ENCODE peak calls at places on chromosome 3, in five cellular contexts. A, Z, G, L and K are unnamed samples.
A peak's percentile ranks its signal among the peaks of the same experiment; 100 is the strongest.

GRCh38 chr3:100289339-100289738 is 28.5 kb downstream of the TBC1D23 start:
- DNase-seq in A (no peak), Z (no peak), G (no peak), L (no peak), K (no peak)

GRCh38 chr3:176286456-176287115 is 910.7 kb downstream of the TBL1XR1 start:
- DNase-seq in A (no peak), Z (no peak), G (no peak), L (no peak), K (no peak)

GRCh38 chr3:184694694-184695093 is 17.2 kb downstream of the MAGEF1 start:
- DNase-seq in A (no peak), Z (no peak), G (no peak), L (no peak), K (no peak)

GRCh38 chr3:144272715-144273114 is 301.1 kb downstream of the DIPK2A start:
- DNase-seq in A (no peak), Z (no peak), G (no peak), L (no peak), K (no peak)

GRCh38 chr3:19065027-19065426 is 83.3 kb upstream of the KCNH8 start:
- DNase-seq in A (no peak), Z (no peak), G (no peak), L (no peak), K (peak; percentile 31)

GRCh38 chr3:119891944-119892721 is 110.2 kb downstream of the NR1I2 start:
- DNase-seq in A (peak; percentile 50), Z (peak; percentile 15), G (peak; percentile 10), L (peak; percentile 60), K (no peak)

GRCh38 chr3:177468816-177469590 is 271.7 kb upstream of the TBL1XR1 start:
- DNase-seq in A (no peak), Z (no peak), G (no peak), L (no peak), K (no peak)

GRCh38 chr3:24386458-24386857 is 108.2 kb downstream of the THRB start:
- DNase-seq in A (no peak), Z (no peak), G (no peak), L (no peak), K (no peak)

GRCh38 chr3:48432411-48433371 is 2.8 kb upstream of the PLXNB1 start:
- DNase-seq in A (no peak), Z (peak; percentile 25), G (no peak), L (no peak), K (peak; percentile 41)

GRCh38 chr3:73094127-73094526 is 32.7 kb downstream of the EBLN2 start:
- DNase-seq in A (no peak), Z (no peak), G (no peak), L (no peak), K (no peak)

GRCh38 chr3:28799084-28799483 is 450.5 kb upstream of the AZI2 start:
- DNase-seq in A (no peak), Z (no peak), G (no peak), L (no peak), K (no peak)

GRCh38 chr3:102079809-102080197 is 230.5 kb downstream of the NFKBIZ start:
- DNase-seq in A (no peak), Z (no peak), G (no peak), L (no peak), K (no peak)

GRCh38 chr3:151016421-151016820 is 43.9 kb upstream of the CLRN1 start:
- DNase-seq in A (no peak), Z (no peak), G (no peak), L (no peak), K (no peak)

GRCh38 chr3:129606522-129607390 is at the start of gene PLXND1:
- DNase-seq in A (peak; percentile 70), Z (peak; percentile 59), G (no peak), L (peak; percentile 83), K (no peak)

GRCh38 chr3:194352631-194353290 is 1.6 kb upstream of the CPN2 start:
- DNase-seq in A (no peak), Z (no peak), G (no peak), L (no peak), K (no peak)

GRCh38 chr3:156516951-156517350 is 38.0 kb downstream of the SSR3 start:
- DNase-seq in A (no peak), Z (no peak), G (no peak), L (no peak), K (no peak)

GRCh38 chr3:66110840-66111239 is 72.1 kb upstream of the MAGI1 start:
- DNase-seq in A (no peak), Z (no peak), G (no peak), L (peak; percentile 20), K (no peak)

GRCh38 chr3:124886168-124887051 is 755 bp downstream of the ITGB5 start:
- DNase-seq in A (peak; percentile 86), Z (peak; percentile 70), G (peak; percentile 20), L (peak; percentile 35), K (peak; percentile 27)

GRCh38 chr3:103167850-103168249 is 733.0 kb downstream of the ZPLD1 start:
- DNase-seq in A (no peak), Z (no peak), G (no peak), L (no peak), K (no peak)

GRCh38 chr3:46867550-46867898 is 4.3 kb upstream of the MYL3 start:
- DNase-seq in A (peak; percentile 92), Z (peak; percentile 65), G (peak; percentile 85), L (peak; percentile 88), K (peak; percentile 65)

GRCh38 chr3:25957026-25957425 is 167.1 kb downstream of the OXSM start:
- DNase-seq in A (no peak), Z (no peak), G (no peak), L (peak; percentile 26), K (no peak)

GRCh38 chr3:133527306-133527705 is 46.2 kb upstream of the CDV3 start:
- DNase-seq in A (no peak), Z (peak; percentile 45), G (no peak), L (no peak), K (no peak)

GRCh38 chr3:123841476-123842238 is 42.5 kb downstream of the MYLK start:
- DNase-seq in A (no peak), Z (no peak), G (no peak), L (no peak), K (no peak)

GRCh38 chr3:70963412-70963811 is 620.1 kb downstream of the FOXP1 start:
- DNase-seq in A (no peak), Z (no peak), G (no peak), L (no peak), K (no peak)

GRCh38 chr3:63960048-63960711 is 48.0 kb upstream of the SCAANT1 start:
- DNase-seq in A (no peak), Z (peak; percentile 34), G (no peak), L (no peak), K (no peak)

DNA sequence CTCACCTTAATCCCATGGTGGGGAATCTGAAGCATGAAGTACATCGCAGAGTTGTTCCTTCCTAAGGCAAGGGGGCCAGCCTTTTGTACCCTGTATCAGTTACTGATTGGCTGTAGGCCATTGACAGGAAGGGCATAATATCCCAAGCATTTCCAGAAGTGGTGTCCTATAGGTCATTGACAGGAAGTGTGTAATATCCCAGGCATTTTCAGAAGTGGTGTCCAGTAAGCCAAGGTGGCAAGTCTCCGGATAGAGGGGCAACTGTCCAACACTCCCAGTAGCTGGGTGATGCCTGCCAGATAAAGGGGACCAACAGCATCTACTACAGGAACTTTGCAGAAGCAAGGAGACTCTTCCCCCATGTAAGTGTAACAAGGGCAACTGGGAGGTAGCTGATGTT is 52.1 kb upstream of the MYRIP start:
- DNase-seq in A (no peak), Z (no peak), G (no peak), L (no peak), K (no peak)
- H3K4me3 ChIP-seq in A (no peak overlapping the region), Z (no peak overlapping the region), G (no peak overlapping the region), L (no peak overlapping the region), K (no peak overlapping the region)

DNA sequence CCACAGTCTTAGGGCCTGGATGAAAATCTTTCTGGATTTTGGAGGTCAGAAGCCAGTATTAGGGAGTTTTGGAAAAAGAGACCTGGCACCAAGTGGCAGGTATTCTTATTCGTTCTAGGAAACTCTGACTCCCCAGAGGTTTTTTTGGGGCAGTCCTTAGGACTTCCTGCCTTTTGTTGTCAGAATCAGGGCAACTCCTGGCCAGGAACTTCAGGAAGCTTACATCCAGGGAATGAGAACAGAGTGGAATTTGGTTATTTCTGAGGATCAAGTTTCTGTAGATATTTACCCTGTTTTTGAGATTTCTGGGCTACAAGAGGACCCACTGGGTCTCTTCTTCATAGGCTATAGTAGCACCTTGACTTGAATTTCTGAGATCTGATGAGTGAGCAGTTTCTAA is 15.5 kb downstream of the SCN10A start:
- DNase-seq in A (no peak), Z (no peak), G (no peak), L (no peak), K (no peak)
- H3K27ac ChIP-seq in A (no peak overlapping the region), Z (no peak overlapping the region), G (no peak overlapping the region), L (no peak overlapping the region), K (no peak overlapping the region)

GRCh38 chr3:425094-425493 is 228.5 kb downstream of the CHL1 start:
- DNase-seq in A (no peak), Z (no peak), G (no peak), L (no peak), K (no peak)

GRCh38 chr3:426056-426455 is 229.5 kb downstream of the CHL1 start:
- DNase-seq in A (no peak), Z (no peak), G (no peak), L (no peak), K (no peak)

GRCh38 chr3:420584-420983 is 224.0 kb downstream of the CHL1 start:
- DNase-seq in A (no peak), Z (no peak), G (no peak), L (no peak), K (no peak)
- TF ChIP-seq CTCF in A (no peak), Z (no peak), G (no peak), L (no peak), K (no peak)

GRCh38 chr3:138433892-138434275 is 532 bp upstream of the ESYT3 start:
- DNase-seq in A (no peak), Z (no peak), G (no peak), L (no peak), K (no peak)
- H3K4me3 ChIP-seq in A (peak overlapping the region; percentile 46), Z (no peak overlapping the region), G (peak overlapping the region; percentile 43), L (peak overlapping the region; percentile 44), K (peak overlapping the region; percentile 68)

DNA sequence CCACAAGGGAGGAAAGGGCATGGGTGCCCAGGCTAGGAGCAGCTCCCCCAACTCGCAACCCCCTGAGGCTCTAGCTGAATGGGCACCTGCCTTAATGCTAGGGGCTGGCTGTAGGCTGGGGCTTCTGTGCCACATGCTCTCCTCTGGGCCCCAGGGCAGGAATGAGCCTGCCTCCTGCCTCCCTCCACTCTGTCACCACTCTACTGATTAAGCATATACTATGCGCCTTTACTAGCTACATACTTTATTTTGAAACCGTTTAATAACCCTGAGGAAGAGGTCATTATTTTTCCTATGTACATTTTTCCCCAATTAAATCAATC is 122.7 kb downstream of the DNAJB8 start:
- DNase-seq in A (no peak), Z (no peak), G (no peak), L (no peak), K (no peak)
- H3K27ac ChIP-seq in A (no peak overlapping the region), Z (no peak overlapping the region), G (no peak overlapping the region), L (no peak overlapping the region), K (no peak overlapping the region)

DNA sequence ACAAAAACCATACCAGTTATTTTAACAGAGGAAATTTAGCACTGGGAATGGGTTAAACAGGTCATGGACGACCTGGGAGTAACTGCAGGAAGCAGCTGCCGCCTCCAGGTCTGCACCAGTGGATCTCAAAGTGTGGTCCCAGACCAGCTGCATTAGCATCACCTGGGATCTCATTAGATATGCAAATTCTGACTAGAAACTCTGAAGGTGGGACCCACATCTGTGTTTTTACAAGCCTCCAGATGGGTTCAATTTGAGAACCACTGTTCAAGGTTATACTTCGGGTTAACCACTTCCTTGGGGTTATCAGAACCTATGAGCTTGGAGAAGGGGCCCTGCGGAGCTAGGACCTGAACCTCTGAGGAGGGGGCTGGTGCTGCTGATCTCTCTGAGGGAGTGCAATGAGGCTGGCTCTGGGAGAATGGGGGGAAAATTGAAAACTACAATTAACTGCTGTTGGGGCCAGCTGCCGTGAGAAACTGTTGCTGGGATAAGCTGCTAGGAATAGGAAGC is 324.8 kb upstream of the CTDSPL start:
- DNase-seq in A (no peak), Z (no peak), G (no peak), L (no peak), K (no peak)
- TF ChIP-seq CTCF in A (no peak), Z (no peak), G (no peak), L (no peak), K (no peak)

GRCh38 chr3:160757624-160758106 is 1.6 kb downstream of the PPM1L start:
- DNase-seq in A (no peak), Z (no peak), G (no peak), L (no peak), K (no peak)
- H3K4me3 ChIP-seq in A (peak overlapping the region; percentile 78), Z (peak overlapping the region; percentile 85), G (no peak overlapping the region), L (peak overlapping the region; percentile 89), K (peak overlapping the region; percentile 69)